ENCODE peak calls at places on chromosomes 3 and 15, in five cellular contexts. One of them, this sample, is unnamed.

GRCh38 chr3:36827133-36827532 is 62.8 kb upstream of the DCLK3 start:
- DNase-seq in RWPE1: no peak
- DNase-seq in lower leg skin: no peak
- DNase-seq in transverse colon: no peak
- DNase-seq in heart right ventricle: no peak
- DNase-seq in this sample: no peak

GRCh38 chr3:105752791-105753415 is 115.9 kb downstream of the CBLB start:
- DNase-seq in lower leg skin: no peak
- DNase-seq in heart right ventricle: no peak
- DNase-seq in transverse colon: peak
- DNase-seq in RWPE1: peak
- DNase-seq in this sample: no peak

GRCh38 chr15:43531018-43531667 is 13.7 kb downstream of the MAP1A start:
- DNase-seq in lower leg skin: no peak
- DNase-seq in transverse colon: no peak
- DNase-seq in RWPE1: no peak
- DNase-seq in heart right ventricle: no peak
- DNase-seq in this sample: no peak

GRCh38 chr3:99324854-99325253 is 313.5 kb upstream of the COL8A1 start:
- DNase-seq in transverse colon: peak
- DNase-seq in lower leg skin: no peak
- DNase-seq in heart right ventricle: no peak
- DNase-seq in RWPE1: no peak
- DNase-seq in this sample: no peak

GRCh38 chr3:37445163-37445562 is 270.8 kb upstream of the LRRFIP2 start:
- DNase-seq in RWPE1: no peak
- DNase-seq in transverse colon: no peak
- DNase-seq in heart right ventricle: no peak
- DNase-seq in lower leg skin: no peak
- DNase-seq in this sample: no peak

GRCh38 chr3:79297242-79297641 is 470.6 kb downstream of the ROBO1 start:
- DNase-seq in heart right ventricle: no peak
- DNase-seq in RWPE1: peak
- DNase-seq in lower leg skin: no peak
- DNase-seq in transverse colon: no peak
- DNase-seq in this sample: no peak

GRCh38 chr3:45582407-45582806 is 12.1 kb upstream of the LIMD1 start:
- DNase-seq in lower leg skin: no peak
- DNase-seq in RWPE1: no peak
- DNase-seq in heart right ventricle: no peak
- DNase-seq in transverse colon: no peak
- DNase-seq in this sample: no peak

GRCh38 chr3:160184655-160185054 is 40.6 kb upstream of the C3orf80 start:
- DNase-seq in RWPE1: no peak
- DNase-seq in heart right ventricle: no peak
- DNase-seq in transverse colon: no peak
- DNase-seq in lower leg skin: no peak
- DNase-seq in this sample: no peak

GRCh38 chr3:70805044-70805732 is 492.8 kb upstream of the MDFIC2 start:
- DNase-seq in lower leg skin: no peak
- DNase-seq in heart right ventricle: no peak
- DNase-seq in transverse colon: no peak
- DNase-seq in RWPE1: no peak
- DNase-seq in this sample: no peak

GRCh38 chr3:112635674-112636073 is 5.3 kb downstream of the CCDC80 start:
- DNase-seq in transverse colon: peak
- DNase-seq in heart right ventricle: no peak
- DNase-seq in lower leg skin: no peak
- DNase-seq in RWPE1: no peak
- DNase-seq in this sample: no peak

GRCh38 chr3:38332202-38332601 is 14.4 kb upstream of the XYLB start:
- DNase-seq in lower leg skin: no peak
- DNase-seq in transverse colon: no peak
- DNase-seq in RWPE1: no peak
- DNase-seq in heart right ventricle: no peak
- DNase-seq in this sample: no peak

GRCh38 chr3:53243165-53243564 is 12.7 kb downstream of the TKT start:
- DNase-seq in heart right ventricle: no peak
- DNase-seq in lower leg skin: no peak
- DNase-seq in RWPE1: no peak
- DNase-seq in transverse colon: no peak
- DNase-seq in this sample: no peak

GRCh38 chr15:75058127-75058905 is 34.9 kb downstream of the PPCDC start:
- DNase-seq in heart right ventricle: no peak
- DNase-seq in lower leg skin: no peak
- DNase-seq in transverse colon: no peak
- DNase-seq in RWPE1: peak
- DNase-seq in this sample: no peak

GRCh38 chr3:135576786-135577185 is 388.7 kb upstream of the PPP2R3A start:
- DNase-seq in transverse colon: no peak
- DNase-seq in heart right ventricle: no peak
- DNase-seq in lower leg skin: no peak
- DNase-seq in RWPE1: no peak
- DNase-seq in this sample: no peak

GRCh38 chr15:26667222-26667988 is 105.5 kb downstream of the GABRB3 start:
- DNase-seq in transverse colon: no peak
- DNase-seq in RWPE1: no peak
- DNase-seq in lower leg skin: peak
- DNase-seq in heart right ventricle: peak
- DNase-seq in this sample: no peak

GRCh38 chr15:26661727-26662126 is 111.1 kb downstream of the GABRB3 start:
- DNase-seq in transverse colon: no peak
- DNase-seq in RWPE1: no peak
- DNase-seq in lower leg skin: no peak
- DNase-seq in heart right ventricle: no peak
- DNase-seq in this sample: no peak

GRCh38 chr15:26670116-26670515 is 102.8 kb downstream of the GABRB3 start:
- DNase-seq in RWPE1: no peak
- DNase-seq in transverse colon: no peak
- DNase-seq in lower leg skin: no peak
- DNase-seq in heart right ventricle: no peak
- DNase-seq in this sample: no peak

GRCh38 chr15:26662226-26662750 is 110.6 kb downstream of the GABRB3 start:
- DNase-seq in transverse colon: no peak
- DNase-seq in RWPE1: no peak
- DNase-seq in heart right ventricle: no peak
- DNase-seq in lower leg skin: no peak
- DNase-seq in this sample: no peak

DNA sequence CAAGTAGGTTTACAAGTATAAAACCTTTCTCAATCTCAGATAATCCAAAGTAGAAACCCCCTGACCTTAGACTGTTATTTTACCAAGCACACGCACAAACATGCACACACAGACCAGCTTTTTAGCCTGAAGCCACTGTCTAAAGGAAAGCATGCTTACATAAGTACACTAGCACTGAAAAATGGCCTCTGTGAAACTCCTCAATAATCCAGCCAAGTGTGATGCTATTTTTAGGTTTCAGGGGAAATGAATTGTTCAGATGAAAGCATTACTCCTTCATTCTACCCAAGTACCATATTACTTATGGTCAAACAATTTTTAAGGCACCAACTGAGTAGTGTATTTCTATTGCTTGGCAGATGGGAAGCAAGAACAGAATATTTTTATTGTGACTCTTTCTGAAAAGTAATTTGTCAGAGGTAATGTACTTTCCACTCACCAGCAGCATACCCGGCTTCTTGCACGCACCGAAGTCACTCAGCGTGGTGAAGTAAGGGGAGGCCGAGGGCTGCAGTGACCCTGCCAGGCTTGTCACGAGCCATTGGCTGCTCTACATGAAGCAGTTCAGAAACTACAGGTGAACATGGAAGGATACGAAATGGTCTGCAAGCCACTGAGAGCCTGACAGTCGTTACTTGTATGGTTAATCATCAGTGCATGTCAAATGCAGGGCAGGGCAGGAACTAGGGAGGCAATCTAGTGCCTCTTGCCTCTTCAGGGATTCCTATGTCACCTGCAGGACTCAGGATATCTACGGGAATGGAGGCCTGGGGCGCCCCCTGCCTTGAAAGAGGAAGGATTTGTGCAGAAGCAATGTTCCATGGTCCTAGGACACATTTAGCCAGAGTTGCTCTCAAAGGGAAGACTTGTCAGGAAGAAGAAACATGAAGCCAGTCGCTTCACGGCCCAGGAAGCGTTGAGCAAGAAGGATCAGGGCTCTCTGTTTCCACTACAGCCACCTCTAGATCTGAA is 106.6 kb downstream of the GABRB3 start:
- DNase-seq in lower leg skin: no peak
- DNase-seq in heart right ventricle: no peak
- DNase-seq in transverse colon: no peak
- DNase-seq in RWPE1: no peak
- DNase-seq in this sample: no peak
- TF ChIP-seq CTCF in lower leg skin: no peak
- TF ChIP-seq CTCF in heart right ventricle: no peak
- TF ChIP-seq CTCF in transverse colon: no peak
- TF ChIP-seq CTCF in RWPE1: no peak
- TF ChIP-seq CTCF in this sample: no peak

DNA sequence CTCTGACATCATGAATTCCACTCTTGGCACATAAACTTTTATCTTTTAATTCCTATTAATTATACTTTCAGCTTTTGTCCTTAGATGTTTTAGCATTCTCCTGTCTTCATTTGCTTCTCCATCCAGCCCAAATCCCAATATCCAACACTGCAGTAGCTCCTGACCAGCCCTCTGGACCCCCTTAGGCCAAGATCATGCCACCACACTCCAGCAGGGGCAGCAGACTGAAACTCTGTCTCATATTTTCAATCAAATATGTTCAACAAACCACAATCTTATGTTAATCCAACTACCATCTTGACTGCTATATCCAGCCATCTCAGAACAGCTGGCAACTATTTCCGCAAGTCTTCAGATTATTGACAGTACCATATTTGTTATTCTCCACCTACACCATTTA is 315.8 kb upstream of the ROBO2 start:
- DNase-seq in transverse colon: no peak
- DNase-seq in heart right ventricle: no peak
- DNase-seq in RWPE1: no peak
- DNase-seq in lower leg skin: no peak
- DNase-seq in this sample: no peak
- TF ChIP-seq CTCF in transverse colon: no peak
- TF ChIP-seq CTCF in heart right ventricle: no peak
- TF ChIP-seq CTCF in RWPE1: no peak
- TF ChIP-seq CTCF in lower leg skin: no peak
- TF ChIP-seq CTCF in this sample: no peak

DNA sequence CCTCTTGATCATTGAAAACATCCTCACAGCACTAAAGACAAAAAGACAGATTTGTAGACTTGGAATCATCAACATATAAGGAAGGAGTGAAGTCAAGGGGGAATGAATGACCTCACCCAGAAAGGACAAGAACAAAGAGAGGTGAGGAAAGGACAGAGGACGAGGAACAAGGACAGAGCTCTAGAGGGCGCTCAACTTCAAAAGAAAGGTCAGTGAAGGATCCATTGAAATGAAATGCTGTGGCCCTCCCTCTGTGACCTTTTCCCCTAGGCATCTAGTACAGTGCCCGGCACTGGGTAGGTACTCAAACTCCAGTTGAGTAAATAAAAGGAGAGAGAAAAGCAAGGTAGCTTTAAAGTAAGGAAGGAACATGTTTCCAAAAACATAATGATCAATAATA is 2.6 kb downstream of the ATP8B4 start:
- DNase-seq in lower leg skin: no peak
- DNase-seq in RWPE1: no peak
- DNase-seq in heart right ventricle: no peak
- DNase-seq in transverse colon: no peak
- DNase-seq in this sample: no peak
- TF ChIP-seq CTCF in lower leg skin: no peak
- TF ChIP-seq CTCF in RWPE1: no peak
- TF ChIP-seq CTCF in heart right ventricle: no peak
- TF ChIP-seq CTCF in transverse colon: no peak
- TF ChIP-seq CTCF in this sample: no peak

GRCh38 chr15:71411538-71412482 is 296.5 kb downstream of the THSD4 start:
- DNase-seq in transverse colon: peak
- DNase-seq in RWPE1: no peak
- DNase-seq in lower leg skin: no peak
- DNase-seq in heart right ventricle: no peak
- DNase-seq in this sample: no peak
- TF ChIP-seq CTCF in transverse colon: peak
- TF ChIP-seq CTCF in RWPE1: no peak
- TF ChIP-seq CTCF in lower leg skin: no peak
- TF ChIP-seq CTCF in heart right ventricle: no peak
- TF ChIP-seq CTCF in this sample: no peak

GRCh38 chr15:47987461-47987860 is 133.3 kb upstream of the SLC24A5 start:
- DNase-seq in heart right ventricle: no peak
- DNase-seq in lower leg skin: no peak
- DNase-seq in transverse colon: no peak
- DNase-seq in RWPE1: no peak
- DNase-seq in this sample: no peak

GRCh38 chr15:47987908-47988532 is 132.8 kb upstream of the SLC24A5 start:
- DNase-seq in lower leg skin: peak
- DNase-seq in transverse colon: no peak
- DNase-seq in RWPE1: peak
- DNase-seq in heart right ventricle: no peak
- DNase-seq in this sample: no peak

GRCh38 chr15:47988564-47988963 is 132.2 kb upstream of the SLC24A5 start:
- DNase-seq in lower leg skin: no peak
- DNase-seq in transverse colon: no peak
- DNase-seq in heart right ventricle: no peak
- DNase-seq in RWPE1: no peak
- DNase-seq in this sample: no peak

GRCh38 chr15:47985568-47985967 is 135.2 kb upstream of the SLC24A5 start:
- DNase-seq in RWPE1: no peak
- DNase-seq in lower leg skin: no peak
- DNase-seq in heart right ventricle: no peak
- DNase-seq in transverse colon: no peak
- DNase-seq in this sample: no peak

GRCh38 chr15:47983533-47983932 is 137.3 kb upstream of the SLC24A5 start:
- DNase-seq in RWPE1: no peak
- DNase-seq in transverse colon: no peak
- DNase-seq in lower leg skin: no peak
- DNase-seq in heart right ventricle: no peak
- DNase-seq in this sample: no peak
- TF ChIP-seq CTCF in RWPE1: no peak
- TF ChIP-seq CTCF in transverse colon: no peak
- TF ChIP-seq CTCF in lower leg skin: no peak
- TF ChIP-seq CTCF in heart right ventricle: no peak
- TF ChIP-seq CTCF in this sample: no peak

GRCh38 chr3:106862067-106862466 is 515.2 kb upstream of the CCDC54 start:
- DNase-seq in heart right ventricle: no peak
- DNase-seq in transverse colon: no peak
- DNase-seq in RWPE1: no peak
- DNase-seq in lower leg skin: no peak
- DNase-seq in this sample: no peak
- TF ChIP-seq CTCF in heart right ventricle: peak
- TF ChIP-seq CTCF in transverse colon: no peak
- TF ChIP-seq CTCF in RWPE1: no peak
- TF ChIP-seq CTCF in lower leg skin: no peak
- TF ChIP-seq CTCF in this sample: no peak

This sample was measured in activated B cell treated with CpG ODN at 0.5 μM for 24 hours.